ENCODE peak calls at places on chromosome 9, in eight cellular contexts. One of them, this sample, is unnamed.

GRCh38 chr9:12813960-12814876 is 39.4 kb downstream of the LURAP1L start:
- DNase-seq in lower leg skin: peak; percentile 79
- DNase-seq in upper lobe of left lung: peak; percentile 76
- DNase-seq in GM23338: no peak
- DNase-seq in fibroblast of pulmonary artery: peak; percentile 98
- DNase-seq in PC-9: peak; percentile 57
- DNase-seq in cardiac fibroblast: peak; percentile 99
- DNase-seq in cardiac muscle cell: no peak
- DNase-seq in this sample: peak; percentile 99

GRCh38 chr9:125646222-125647100 is 60.5 kb downstream of the MAPKAP1 start:
- DNase-seq in lower leg skin: no peak
- DNase-seq in upper lobe of left lung: no peak
- DNase-seq in GM23338: no peak
- DNase-seq in fibroblast of pulmonary artery: no peak
- DNase-seq in PC-9: no peak
- DNase-seq in cardiac fibroblast: peak; percentile 46
- DNase-seq in cardiac muscle cell: no peak
- DNase-seq in this sample: peak; percentile 54

GRCh38 chr9:133059623-133060022 is 2.2 kb upstream of the CEL start:
- DNase-seq in lower leg skin: no peak
- DNase-seq in upper lobe of left lung: no peak
- DNase-seq in GM23338: no peak
- DNase-seq in fibroblast of pulmonary artery: no peak
- DNase-seq in PC-9: no peak
- DNase-seq in cardiac fibroblast: no peak
- DNase-seq in cardiac muscle cell: no peak
- DNase-seq in this sample: no peak

GRCh38 chr9:35754264-35754663 is at the start of gene MSMP:
- DNase-seq in lower leg skin: no peak
- DNase-seq in upper lobe of left lung: no peak
- DNase-seq in GM23338: no peak
- DNase-seq in fibroblast of pulmonary artery: no peak
- DNase-seq in PC-9: no peak
- DNase-seq in cardiac fibroblast: no peak
- DNase-seq in cardiac muscle cell: no peak
- DNase-seq in this sample: no peak

GRCh38 chr9:27413507-27414214 is 110.4 kb upstream of the IFNK start:
- DNase-seq in lower leg skin: no peak
- DNase-seq in upper lobe of left lung: no peak
- DNase-seq in GM23338: no peak
- DNase-seq in fibroblast of pulmonary artery: peak; percentile 4
- DNase-seq in PC-9: no peak
- DNase-seq in cardiac fibroblast: no peak
- DNase-seq in cardiac muscle cell: no peak
- DNase-seq in this sample: peak; percentile 34

GRCh38 chr9:118595719-118596305 is 773.4 kb downstream of the BRINP1 start:
- DNase-seq in lower leg skin: no peak
- DNase-seq in upper lobe of left lung: peak; percentile 24
- DNase-seq in GM23338: peak; percentile 82
- DNase-seq in fibroblast of pulmonary artery: peak; percentile 23
- DNase-seq in PC-9: peak; percentile 48
- DNase-seq in cardiac fibroblast: peak; percentile 78
- DNase-seq in cardiac muscle cell: peak; percentile 61
- DNase-seq in this sample: peak; percentile 69

GRCh38 chr9:33436445-33436844 is 10.9 kb downstream of the AQP3 start:
- DNase-seq in lower leg skin: no peak
- DNase-seq in upper lobe of left lung: no peak
- DNase-seq in GM23338: no peak
- DNase-seq in fibroblast of pulmonary artery: no peak
- DNase-seq in PC-9: no peak
- DNase-seq in cardiac fibroblast: no peak
- DNase-seq in cardiac muscle cell: no peak
- DNase-seq in this sample: no peak

GRCh38 chr9:89522261-89522978 is 24.5 kb upstream of the SEMA4D start:
- DNase-seq in lower leg skin: no peak
- DNase-seq in upper lobe of left lung: peak; percentile 78
- DNase-seq in GM23338: no peak
- DNase-seq in fibroblast of pulmonary artery: no peak
- DNase-seq in PC-9: no peak
- DNase-seq in cardiac fibroblast: no peak
- DNase-seq in cardiac muscle cell: no peak
- DNase-seq in this sample: no peak

GRCh38 chr9:7094052-7094451 is 336.3 kb downstream of the KDM4C start:
- DNase-seq in lower leg skin: no peak
- DNase-seq in upper lobe of left lung: no peak
- DNase-seq in GM23338: peak; percentile 71
- DNase-seq in fibroblast of pulmonary artery: peak; percentile 35
- DNase-seq in PC-9: no peak
- DNase-seq in cardiac fibroblast: peak; percentile 28
- DNase-seq in cardiac muscle cell: peak; percentile 49
- DNase-seq in this sample: no peak

DNA sequence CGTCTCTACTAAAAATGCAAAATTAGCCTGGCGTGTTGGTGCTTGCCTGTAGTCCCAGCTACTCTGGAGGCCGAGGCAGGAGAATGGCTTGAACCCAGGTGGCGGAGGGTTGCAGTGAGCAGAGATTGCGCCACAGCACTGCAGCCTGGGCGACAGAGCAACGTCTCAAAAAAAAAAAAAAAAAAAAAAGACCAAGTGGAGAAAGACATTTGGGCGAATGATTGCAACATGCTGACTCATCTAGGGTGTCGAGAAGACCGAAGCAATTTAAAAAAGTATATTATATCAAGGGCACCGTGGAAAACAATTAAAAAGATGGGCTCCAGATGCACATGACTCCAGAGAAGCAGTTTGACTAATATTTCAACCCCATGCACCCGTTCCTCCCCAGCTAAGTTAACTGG is 9.2 kb downstream of the KLF4 start:
- DNase-seq in lower leg skin: peak; percentile 71
- DNase-seq in upper lobe of left lung: peak; percentile 57
- DNase-seq in GM23338: no peak
- DNase-seq in fibroblast of pulmonary artery: peak; percentile 85
- DNase-seq in PC-9: peak; percentile 23
- DNase-seq in cardiac fibroblast: peak; percentile 84
- DNase-seq in cardiac muscle cell: no peak
- DNase-seq in this sample: peak; percentile 95
- H3K4me3 ChIP-seq in lower leg skin: no peak overlapping the region
- H3K4me3 ChIP-seq in upper lobe of left lung: no peak overlapping the region
- H3K4me3 ChIP-seq in GM23338: no peak overlapping the region
- H3K4me3 ChIP-seq in fibroblast of pulmonary artery: peak overlapping the region; percentile 2
- H3K4me3 ChIP-seq in PC-9: peak overlapping the region; percentile 45
- H3K4me3 ChIP-seq in cardiac fibroblast: no peak overlapping the region
- H3K4me3 ChIP-seq in cardiac muscle cell: no peak overlapping the region
- H3K4me3 ChIP-seq in this sample: peak overlapping the region; percentile 12

DNA sequence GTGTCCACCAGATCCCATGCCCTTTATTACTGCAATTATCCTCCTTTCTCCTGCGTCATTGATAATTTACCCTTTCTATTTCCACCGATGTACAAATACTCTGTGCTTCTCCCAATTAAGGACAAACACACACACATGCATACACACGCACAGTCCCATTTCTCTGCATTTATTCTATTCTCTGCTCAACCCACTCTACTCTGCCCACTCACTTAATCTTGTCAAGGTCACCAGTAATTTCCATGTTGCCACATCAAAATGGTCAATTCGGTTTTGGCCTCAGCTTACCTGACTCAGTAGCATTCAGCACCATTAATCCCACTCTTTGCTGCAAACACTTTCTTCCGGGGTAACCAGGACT is 14.6 kb upstream of the STRBP start:
- DNase-seq in lower leg skin: no peak
- DNase-seq in upper lobe of left lung: no peak
- DNase-seq in GM23338: no peak
- DNase-seq in fibroblast of pulmonary artery: no peak
- DNase-seq in PC-9: no peak
- DNase-seq in cardiac fibroblast: no peak
- DNase-seq in cardiac muscle cell: no peak
- DNase-seq in this sample: no peak
- TF ChIP-seq CTCF in lower leg skin: no peak
- TF ChIP-seq CTCF in upper lobe of left lung: no peak
- TF ChIP-seq CTCF in GM23338: no peak
- TF ChIP-seq CTCF in fibroblast of pulmonary artery: no peak
- TF ChIP-seq CTCF in PC-9: no peak
- TF ChIP-seq CTCF in cardiac fibroblast: no peak
- TF ChIP-seq CTCF in cardiac muscle cell: no peak
- TF ChIP-seq CTCF in this sample: no peak

DNA sequence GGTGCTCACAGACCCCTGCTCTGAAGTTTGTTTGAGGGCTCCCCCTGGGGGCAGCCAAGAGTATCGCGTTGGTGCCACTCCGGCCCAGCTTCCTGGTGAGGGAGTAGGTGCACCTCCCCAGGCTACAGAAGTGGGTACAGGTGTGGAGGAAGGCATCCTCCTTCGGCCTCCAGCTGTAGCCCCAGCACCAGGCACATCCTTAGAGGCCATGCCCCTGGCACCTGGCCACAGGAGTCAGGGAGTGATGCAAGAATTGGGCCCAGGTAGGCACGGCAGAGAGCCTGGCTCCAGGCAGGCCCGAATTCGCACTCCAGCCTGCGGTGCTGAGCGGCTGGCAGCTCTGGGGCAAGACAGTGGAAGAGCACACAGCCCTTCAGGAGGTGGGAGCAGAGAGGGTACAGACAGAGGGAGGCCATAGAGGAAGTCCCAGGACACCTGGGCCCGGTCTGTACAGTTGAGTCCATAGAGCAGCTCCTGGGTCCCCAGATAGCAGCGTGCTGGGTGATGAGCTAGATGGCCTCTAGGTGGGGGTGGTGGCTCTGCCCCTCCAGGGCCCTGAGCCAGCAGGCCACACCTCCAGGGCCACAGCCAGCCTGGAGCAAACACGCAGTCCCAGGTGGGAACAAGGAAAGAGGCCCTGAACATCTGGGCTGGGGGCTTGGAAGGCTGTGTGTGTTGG is 2.4 kb downstream of the SAPCD2 start:
- DNase-seq in lower leg skin: peak; percentile 74
- DNase-seq in upper lobe of left lung: peak; percentile 83
- DNase-seq in GM23338: peak; percentile 90
- DNase-seq in fibroblast of pulmonary artery: peak; percentile 83
- DNase-seq in PC-9: peak; percentile 90
- DNase-seq in cardiac fibroblast: peak; percentile 79
- DNase-seq in cardiac muscle cell: peak; percentile 82
- DNase-seq in this sample: peak; percentile 66
- H3K4me3 ChIP-seq in lower leg skin: no peak overlapping the region
- H3K4me3 ChIP-seq in upper lobe of left lung: no peak overlapping the region
- H3K4me3 ChIP-seq in GM23338: peak overlapping the region; percentile 71
- H3K4me3 ChIP-seq in fibroblast of pulmonary artery: no peak overlapping the region
- H3K4me3 ChIP-seq in PC-9: no peak overlapping the region
- H3K4me3 ChIP-seq in cardiac fibroblast: no peak overlapping the region
- H3K4me3 ChIP-seq in cardiac muscle cell: no peak overlapping the region
- H3K4me3 ChIP-seq in this sample: no peak overlapping the region

GRCh38 chr9:126934441-126934840 is 19.9 kb downstream of the RALGPS1 start:
- DNase-seq in lower leg skin: no peak
- DNase-seq in upper lobe of left lung: no peak
- DNase-seq in GM23338: no peak
- DNase-seq in fibroblast of pulmonary artery: no peak
- DNase-seq in PC-9: no peak
- DNase-seq in cardiac fibroblast: no peak
- DNase-seq in cardiac muscle cell: no peak
- DNase-seq in this sample: no peak
- TF ChIP-seq CTCF in lower leg skin: no peak
- TF ChIP-seq CTCF in upper lobe of left lung: no peak
- TF ChIP-seq CTCF in GM23338: no peak
- TF ChIP-seq CTCF in fibroblast of pulmonary artery: no peak
- TF ChIP-seq CTCF in PC-9: no peak
- TF ChIP-seq CTCF in cardiac fibroblast: no peak
- TF ChIP-seq CTCF in cardiac muscle cell: no peak
- TF ChIP-seq CTCF in this sample: no peak

DNA sequence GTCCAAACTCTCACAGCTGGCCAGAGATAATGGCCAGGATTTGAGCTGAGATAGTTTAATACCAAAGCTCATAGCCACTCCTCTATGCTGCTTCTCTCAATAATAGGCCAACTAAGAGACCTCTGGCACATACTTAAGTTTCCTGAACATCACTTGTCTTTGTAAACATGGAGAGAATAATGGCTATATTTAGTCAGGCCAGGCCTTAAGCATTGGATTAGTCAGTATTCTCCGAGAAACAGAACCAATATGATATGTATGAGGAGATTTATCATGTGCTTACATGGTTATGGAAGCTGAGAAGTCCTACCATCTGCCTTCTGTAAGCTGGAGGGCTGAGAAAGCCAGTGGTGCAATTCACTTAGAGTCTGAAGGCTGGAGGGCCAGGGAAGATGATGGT is 45.4 kb downstream of the CFAP95 start:
- DNase-seq in lower leg skin: no peak
- DNase-seq in upper lobe of left lung: no peak
- DNase-seq in GM23338: no peak
- DNase-seq in fibroblast of pulmonary artery: no peak
- DNase-seq in PC-9: no peak
- DNase-seq in cardiac fibroblast: peak; percentile 3
- DNase-seq in cardiac muscle cell: no peak
- DNase-seq in this sample: no peak
- H3K4me3 ChIP-seq in lower leg skin: no peak overlapping the region
- H3K4me3 ChIP-seq in upper lobe of left lung: no peak overlapping the region
- H3K4me3 ChIP-seq in GM23338: no peak overlapping the region
- H3K4me3 ChIP-seq in fibroblast of pulmonary artery: no peak overlapping the region
- H3K4me3 ChIP-seq in PC-9: no peak overlapping the region
- H3K4me3 ChIP-seq in cardiac fibroblast: no peak overlapping the region
- H3K4me3 ChIP-seq in cardiac muscle cell: no peak overlapping the region
- H3K4me3 ChIP-seq in this sample: no peak overlapping the region

GRCh38 chr9:127417130-127418036 is 6.8 kb upstream of the ZNF79 start:
- DNase-seq in lower leg skin: peak; percentile 46
- DNase-seq in upper lobe of left lung: no peak
- DNase-seq in GM23338: no peak
- DNase-seq in fibroblast of pulmonary artery: peak; percentile 24
- DNase-seq in PC-9: peak; percentile 64
- DNase-seq in cardiac fibroblast: no peak
- DNase-seq in cardiac muscle cell: no peak
- DNase-seq in this sample: peak; percentile 33

GRCh38 chr9:127419306-127419705 is 4.9 kb upstream of the ZNF79 start:
- DNase-seq in lower leg skin: no peak
- DNase-seq in upper lobe of left lung: no peak
- DNase-seq in GM23338: no peak
- DNase-seq in fibroblast of pulmonary artery: no peak
- DNase-seq in PC-9: no peak
- DNase-seq in cardiac fibroblast: no peak
- DNase-seq in cardiac muscle cell: no peak
- DNase-seq in this sample: no peak

GRCh38 chr9:127415657-127416056 is 8.5 kb upstream of the ZNF79 start:
- DNase-seq in lower leg skin: no peak
- DNase-seq in upper lobe of left lung: no peak
- DNase-seq in GM23338: no peak
- DNase-seq in fibroblast of pulmonary artery: no peak
- DNase-seq in PC-9: no peak
- DNase-seq in cardiac fibroblast: no peak
- DNase-seq in cardiac muscle cell: no peak
- DNase-seq in this sample: no peak

GRCh38 chr9:127415158-127415557 is 9.0 kb upstream of the ZNF79 start:
- DNase-seq in lower leg skin: no peak
- DNase-seq in upper lobe of left lung: no peak
- DNase-seq in GM23338: no peak
- DNase-seq in fibroblast of pulmonary artery: no peak
- DNase-seq in PC-9: no peak
- DNase-seq in cardiac fibroblast: no peak
- DNase-seq in cardiac muscle cell: no peak
- DNase-seq in this sample: no peak

GRCh38 chr9:127418037-127418471 is 6.1 kb upstream of the ZNF79 start:
- DNase-seq in lower leg skin: no peak
- DNase-seq in upper lobe of left lung: no peak
- DNase-seq in GM23338: peak; percentile 92
- DNase-seq in fibroblast of pulmonary artery: no peak
- DNase-seq in PC-9: peak; percentile 34
- DNase-seq in cardiac fibroblast: no peak
- DNase-seq in cardiac muscle cell: peak; percentile 37
- DNase-seq in this sample: no peak
- TF ChIP-seq CTCF in lower leg skin: no peak
- TF ChIP-seq CTCF in upper lobe of left lung: no peak
- TF ChIP-seq CTCF in GM23338: peak; percentile 70
- TF ChIP-seq CTCF in fibroblast of pulmonary artery: peak; percentile 18
- TF ChIP-seq CTCF in PC-9: peak; percentile 49
- TF ChIP-seq CTCF in cardiac fibroblast: peak; percentile 10
- TF ChIP-seq CTCF in cardiac muscle cell: no peak
- TF ChIP-seq CTCF in this sample: no peak

This sample was measured in AG10803.